ENCODE peak calls at places on chromosomes 1 and 21, in eight cellular contexts. P, U, V, G, Z, O, K and C are unnamed samples.

GRCh38 chr21:44871576-44872265 is 1.8 kb downstream of the PTTG1IP start:
- DNase-seq in U (no peak), O (no peak), Z (no peak), K (peak), P (peak), V (peak), G (no peak), C (peak)

GRCh38 chr1:156376146-156376545 is 7.1 kb downstream of the RHBG start:
- DNase-seq in U (no peak), K (no peak), O (no peak), G (no peak), Z (no peak), P (no peak), V (no peak), C (no peak)

GRCh38 chr1:1137256-1138045 is 21.6 kb upstream of the C1orf159 start:
- DNase-seq in U (no peak), G (no peak), V (no peak), P (no peak), Z (no peak), K (no peak), O (no peak), C (no peak)

GRCh38 chr1:180157108-180157507 is 2.4 kb downstream of the QSOX1 start:
- DNase-seq in P (no peak), O (no peak), Z (no peak), K (no peak), G (no peak), U (no peak), V (no peak), C (no peak)

GRCh38 chr21:27590271-27590670 is 623.4 kb upstream of the ADAMTS5 start:
- DNase-seq in P (no peak), V (no peak), Z (no peak), K (no peak), U (no peak), G (no peak), O (no peak), C (no peak)

GRCh38 chr21:29793712-29794111 is 146.1 kb downstream of the GRIK1 start:
- DNase-seq in V (no peak), U (no peak), P (no peak), K (no peak), Z (no peak), G (no peak), O (no peak), C (no peak)

GRCh38 chr1:29706936-29707335 is 470.6 kb downstream of the PTPRU start:
- DNase-seq in U (no peak), K (peak), V (no peak), O (no peak), Z (peak), G (no peak), P (peak), C (no peak)

GRCh38 chr1:53949651-53950050 is 3.5 kb downstream of the LRRC42 start:
- DNase-seq in Z (peak), G (peak), O (no peak), K (no peak), P (no peak), U (no peak), V (no peak), C (no peak)

GRCh38 chr1:183689770-183690204 is 36.7 kb upstream of the APOBEC4 start:
- DNase-seq in Z (no peak), O (no peak), P (no peak), V (no peak), G (no peak), U (no peak), K (no peak), C (no peak)

GRCh38 chr1:235102259-235102582 is 26.4 kb downstream of the TOMM20 start:
- DNase-seq in O (no peak), P (no peak), Z (no peak), U (no peak), K (no peak), V (no peak), G (no peak), C (no peak)

GRCh38 chr1:3777078-3777547 is 4.6 kb downstream of the SMIM1 start:
- DNase-seq in K (no peak), G (no peak), V (no peak), O (no peak), Z (no peak), U (no peak), P (no peak), C (no peak)

GRCh38 chr1:81682490-81682889 is 118.2 kb upstream of the ADGRL2 start:
- DNase-seq in G (no peak), P (no peak), V (no peak), Z (no peak), O (no peak), K (no peak), U (no peak), C (no peak)

GRCh38 chr21:45378258-45378966 is 26.6 kb upstream of the COL18A1 start:
- DNase-seq in G (no peak), Z (no peak), U (peak), O (no peak), P (no peak), K (no peak), V (peak), C (no peak)

GRCh38 chr1:65704318-65704717 is 88.4 kb upstream of the PDE4B start:
- DNase-seq in P (no peak), K (no peak), G (no peak), Z (no peak), O (no peak), U (no peak), V (no peak), C (no peak)

GRCh38 chr1:24897263-24898151 is 32.6 kb downstream of the RUNX3 start:
- DNase-seq in P (no peak), G (no peak), Z (no peak), K (no peak), V (no peak), O (no peak), U (peak), C (no peak)

GRCh38 chr1:212167098-212167497 is 118.1 kb upstream of the PPP2R5A start:
- DNase-seq in O (no peak), U (no peak), G (no peak), V (peak), K (no peak), P (no peak), Z (no peak), C (no peak)

GRCh38 chr1:15654091-15654690 is 29.9 kb upstream of the PLEKHM2 start:
- DNase-seq in G (no peak), V (no peak), Z (no peak), K (no peak), U (no peak), O (no peak), P (no peak), C (no peak)

GRCh38 chr1:44020464-44020863 is 10.8 kb downstream of the SLC6A9 start:
- DNase-seq in G (no peak), Z (no peak), V (no peak), P (no peak), O (no peak), U (no peak), K (no peak), C (no peak)

GRCh38 chr1:110188116-110188618 is 21.9 kb upstream of the KCNC4 start:
- DNase-seq in G (no peak), K (peak), O (no peak), P (no peak), U (no peak), V (no peak), Z (peak), C (no peak)

GRCh38 chr1:200029035-200029623 is 1.6 kb downstream of the NR5A2 start:
- DNase-seq in Z (no peak), O (no peak), U (no peak), K (peak), V (no peak), P (peak), G (peak), C (peak)

GRCh38 chr1:201933840-201934430 is 12.4 kb downstream of the LMOD1 start:
- DNase-seq in K (no peak), U (no peak), P (no peak), O (no peak), Z (no peak), V (no peak), G (no peak), C (no peak)

GRCh38 chr1:178189814-178190213 is 95.9 kb downstream of the RASAL2 start:
- DNase-seq in O (no peak), G (no peak), V (no peak), Z (peak), P (peak), K (peak), U (no peak), C (peak)

GRCh38 chr1:200033511-200034261 is 6.2 kb downstream of the NR5A2 start:
- DNase-seq in U (no peak), G (no peak), K (no peak), Z (no peak), O (no peak), P (peak), V (no peak), C (no peak)

GRCh38 chr1:207336559-207337467 is 15.3 kb downstream of the CD55 start:
- DNase-seq in Z (no peak), V (no peak), K (peak), P (no peak), O (no peak), G (peak), U (no peak), C (no peak)

GRCh38 chr1:165494949-165495810 is 48.6 kb upstream of the LRRC52 start:
- DNase-seq in G (no peak), U (no peak), O (no peak), V (no peak), K (no peak), P (no peak), Z (no peak), C (no peak)

GRCh38 chr1:226739696-226740065 is 599 bp upstream of the ITPKB start:
- DNase-seq in K (no peak), Z (no peak), O (no peak), U (no peak), G (no peak), V (no peak), P (no peak), C (no peak)